ENCODE peak calls at places on chromosomes 12 and 14, in ten cellular contexts. W, I, X, H, P, E, V, N, R and C are unnamed samples.

GRCh38 chr12:57151741-57152407 is 4.5 kb upstream of the LRP1-AS start:
- DNase-seq in W (no peak), I (no peak), X (no peak), H (no peak), P (no peak), E (no peak), V (no peak), N (no peak), R (peak; percentile 51), C (no peak)

GRCh38 chr12:101566318-101566717 is 28.5 kb upstream of the MYBPC1 start:
- DNase-seq in W (no peak), I (no peak), X (no peak), H (peak; percentile 80), P (no peak), E (no peak), V (no peak), N (no peak), R (peak; percentile 15), C (no peak)

GRCh38 chr12:97006585-97006984 is 99.5 kb downstream of the NEDD1 start:
- DNase-seq in W (no peak), I (no peak), X (no peak), H (no peak), P (no peak), E (no peak), V (no peak), N (no peak), R (no peak), C (no peak)

GRCh38 chr12:4910502-4911315 is 1.0 kb downstream of the KCNA1 start:
- DNase-seq in W (no peak), I (no peak), X (no peak), H (peak; percentile 38), P (no peak), E (no peak), V (no peak), N (no peak), R (no peak), C (no peak)

GRCh38 chr14:38837333-38838048 is 265.5 kb downstream of the SEC23A start:
- DNase-seq in W (no peak), I (no peak), X (no peak), H (no peak), P (peak; percentile 27), E (no peak), V (no peak), N (no peak), R (no peak), C (no peak)

GRCh38 chr12:112826011-112826410 is 34.5 kb downstream of the RPH3A start:
- DNase-seq in W (no peak), I (no peak), X (no peak), H (no peak), P (no peak), E (no peak), V (no peak), N (no peak), R (no peak), C (no peak)

GRCh38 chr12:52139579-52140062 is 52.2 kb downstream of the KRT80 start:
- DNase-seq in W (peak; percentile 44), I (no peak), X (no peak), H (peak; percentile 94), P (peak; percentile 59), E (no peak), V (no peak), N (no peak), R (no peak), C (peak; percentile 64)

GRCh38 chr14:100203962-100204834 is 34.7 kb upstream of the YY1 start:
- DNase-seq in W (no peak), I (no peak), X (no peak), H (no peak), P (no peak), E (no peak), V (no peak), N (no peak), R (no peak), C (no peak)

GRCh38 chr12:106022568-106023012 is 116.2 kb downstream of the NUAK1 start:
- DNase-seq in W (no peak), I (no peak), X (no peak), H (no peak), P (peak; percentile 58), E (no peak), V (no peak), N (no peak), R (no peak), C (no peak)